ENCODE peak calls at places on chromosomes 11 and 22, in seven cellular contexts. One of them, this sample, is unnamed.

GRCh38 chr11:31264834-31265233 is 104.7 kb downstream of the DCDC1 start:
- DNase-seq in effector CD4-positive, alpha-beta T cell: no peak
- DNase-seq in IMR-90: no peak
- DNase-seq in HS-5: no peak
- DNase-seq in activated CD4-positive, alpha-beta memory T cell treated with anti-CD3 and anti-CD28 coated beads for 36 hours: no peak
- DNase-seq in osteocyte: no peak
- DNase-seq in B cell: no peak
- DNase-seq in this sample: no peak

GRCh38 chr11:11425806-11426205 is 72.8 kb upstream of the CSNK2A3 start:
- DNase-seq in B cell: no peak
- DNase-seq in HS-5: no peak
- DNase-seq in IMR-90: no peak
- DNase-seq in osteocyte: no peak
- DNase-seq in effector CD4-positive, alpha-beta T cell: no peak
- DNase-seq in activated CD4-positive, alpha-beta memory T cell treated with anti-CD3 and anti-CD28 coated beads for 36 hours: no peak
- DNase-seq in this sample: no peak

GRCh38 chr11:119450590-119450989 is 27.6 kb upstream of the THY1 start:
- DNase-seq in IMR-90: peak; percentile 56
- DNase-seq in activated CD4-positive, alpha-beta memory T cell treated with anti-CD3 and anti-CD28 coated beads for 36 hours: no peak
- DNase-seq in effector CD4-positive, alpha-beta T cell: no peak
- DNase-seq in B cell: no peak
- DNase-seq in osteocyte: no peak
- DNase-seq in HS-5: no peak
- DNase-seq in this sample: no peak

GRCh38 chr11:114738954-114739353 is 60.6 kb downstream of the NXPE2 start:
- DNase-seq in B cell: peak; percentile 8
- DNase-seq in activated CD4-positive, alpha-beta memory T cell treated with anti-CD3 and anti-CD28 coated beads for 36 hours: peak; percentile 51
- DNase-seq in IMR-90: peak; percentile 49
- DNase-seq in effector CD4-positive, alpha-beta T cell: no peak
- DNase-seq in HS-5: no peak
- DNase-seq in osteocyte: no peak
- DNase-seq in this sample: peak; percentile 7

GRCh38 chr11:118059231-118059940 is 17.5 kb upstream of the TMPRSS4 start:
- DNase-seq in B cell: no peak
- DNase-seq in osteocyte: no peak
- DNase-seq in HS-5: no peak
- DNase-seq in IMR-90: no peak
- DNase-seq in activated CD4-positive, alpha-beta memory T cell treated with anti-CD3 and anti-CD28 coated beads for 36 hours: no peak
- DNase-seq in effector CD4-positive, alpha-beta T cell: no peak
- DNase-seq in this sample: no peak

GRCh38 chr11:102603091-102603490 is 22.0 kb downstream of the MMP20 start:
- DNase-seq in activated CD4-positive, alpha-beta memory T cell treated with anti-CD3 and anti-CD28 coated beads for 36 hours: no peak
- DNase-seq in effector CD4-positive, alpha-beta T cell: no peak
- DNase-seq in B cell: no peak
- DNase-seq in HS-5: no peak
- DNase-seq in IMR-90: peak; percentile 73
- DNase-seq in osteocyte: no peak
- DNase-seq in this sample: no peak

GRCh38 chr11:43021466-43021865 is 290.3 kb upstream of the API5 start:
- DNase-seq in effector CD4-positive, alpha-beta T cell: no peak
- DNase-seq in activated CD4-positive, alpha-beta memory T cell treated with anti-CD3 and anti-CD28 coated beads for 36 hours: no peak
- DNase-seq in B cell: no peak
- DNase-seq in HS-5: no peak
- DNase-seq in osteocyte: no peak
- DNase-seq in IMR-90: no peak
- DNase-seq in this sample: no peak

GRCh38 chr22:50627452-50627913 is 469 bp downstream of the ARSA start:
- DNase-seq in osteocyte: no peak
- DNase-seq in B cell: no peak
- DNase-seq in IMR-90: no peak
- DNase-seq in HS-5: no peak
- DNase-seq in activated CD4-positive, alpha-beta memory T cell treated with anti-CD3 and anti-CD28 coated beads for 36 hours: peak; percentile 37
- DNase-seq in effector CD4-positive, alpha-beta T cell: no peak
- DNase-seq in this sample: no peak

GRCh38 chr11:134797411-134798089 is 385.5 kb upstream of the B3GAT1 start:
- DNase-seq in effector CD4-positive, alpha-beta T cell: no peak
- DNase-seq in HS-5: no peak
- DNase-seq in osteocyte: peak; percentile 65
- DNase-seq in IMR-90: no peak
- DNase-seq in B cell: no peak
- DNase-seq in activated CD4-positive, alpha-beta memory T cell treated with anti-CD3 and anti-CD28 coated beads for 36 hours: no peak
- DNase-seq in this sample: no peak

GRCh38 chr22:25076281-25076680 is 123.4 kb upstream of the CRYBB3 start:
- DNase-seq in effector CD4-positive, alpha-beta T cell: no peak
- DNase-seq in IMR-90: no peak
- DNase-seq in osteocyte: no peak
- DNase-seq in activated CD4-positive, alpha-beta memory T cell treated with anti-CD3 and anti-CD28 coated beads for 36 hours: peak; percentile 85
- DNase-seq in HS-5: no peak
- DNase-seq in B cell: no peak
- DNase-seq in this sample: peak; percentile 39

GRCh38 chr22:48240935-48241230 is 1478.4 kb downstream of the TBC1D22A start:
- DNase-seq in osteocyte: peak; percentile 56
- DNase-seq in HS-5: no peak
- DNase-seq in activated CD4-positive, alpha-beta memory T cell treated with anti-CD3 and anti-CD28 coated beads for 36 hours: no peak
- DNase-seq in effector CD4-positive, alpha-beta T cell: no peak
- DNase-seq in B cell: no peak
- DNase-seq in IMR-90: no peak
- DNase-seq in this sample: no peak

GRCh38 chr11:128494418-128495332 is 92.7 kb downstream of the ETS1 start:
- DNase-seq in HS-5: no peak
- DNase-seq in activated CD4-positive, alpha-beta memory T cell treated with anti-CD3 and anti-CD28 coated beads for 36 hours: no peak
- DNase-seq in effector CD4-positive, alpha-beta T cell: no peak
- DNase-seq in IMR-90: no peak
- DNase-seq in osteocyte: no peak
- DNase-seq in B cell: no peak
- DNase-seq in this sample: no peak

GRCh38 chr11:537622-538430 is 499 bp downstream of the LRRC56 start:
- DNase-seq in B cell: no peak
- DNase-seq in osteocyte: no peak
- DNase-seq in effector CD4-positive, alpha-beta T cell: no peak
- DNase-seq in IMR-90: no peak
- DNase-seq in HS-5: no peak
- DNase-seq in activated CD4-positive, alpha-beta memory T cell treated with anti-CD3 and anti-CD28 coated beads for 36 hours: peak; percentile 8
- DNase-seq in this sample: no peak

GRCh38 chr11:128728767-128729587 is 35.1 kb downstream of the FLI1 start:
- DNase-seq in activated CD4-positive, alpha-beta memory T cell treated with anti-CD3 and anti-CD28 coated beads for 36 hours: peak; percentile 43
- DNase-seq in B cell: no peak
- DNase-seq in effector CD4-positive, alpha-beta T cell: no peak
- DNase-seq in IMR-90: no peak
- DNase-seq in HS-5: no peak
- DNase-seq in osteocyte: no peak
- DNase-seq in this sample: peak; percentile 25

GRCh38 chr22:28813772-28814518 is 13.6 kb upstream of the XBP1 start:
- DNase-seq in effector CD4-positive, alpha-beta T cell: no peak
- DNase-seq in activated CD4-positive, alpha-beta memory T cell treated with anti-CD3 and anti-CD28 coated beads for 36 hours: no peak
- DNase-seq in IMR-90: no peak
- DNase-seq in HS-5: no peak
- DNase-seq in B cell: no peak
- DNase-seq in osteocyte: no peak
- DNase-seq in this sample: no peak

GRCh38 chr11:130827697-130828377 is 88.4 kb downstream of the SNX19 start:
- DNase-seq in activated CD4-positive, alpha-beta memory T cell treated with anti-CD3 and anti-CD28 coated beads for 36 hours: peak; percentile 47
- DNase-seq in B cell: no peak
- DNase-seq in HS-5: no peak
- DNase-seq in IMR-90: peak; percentile 82
- DNase-seq in osteocyte: no peak
- DNase-seq in effector CD4-positive, alpha-beta T cell: no peak
- DNase-seq in this sample: no peak

GRCh38 chr11:76172583-76172982 is 33.7 kb downstream of the WNT11 start:
- DNase-seq in HS-5: no peak
- DNase-seq in effector CD4-positive, alpha-beta T cell: no peak
- DNase-seq in B cell: no peak
- DNase-seq in osteocyte: no peak
- DNase-seq in IMR-90: no peak
- DNase-seq in activated CD4-positive, alpha-beta memory T cell treated with anti-CD3 and anti-CD28 coated beads for 36 hours: no peak
- DNase-seq in this sample: no peak